ENCODE peak calls at places on chromosomes 6 and 20, in six cellular contexts. T is Panc1, V is stomach, U is GM12878, Q is upper lobe of left lung, O is K562. Y is an unnamed sample.

GRCh38 chr20:58700823-58701222 is 8.2 kb downstream of the NPEPL1 start:
- DNase-seq in Q (no peak), V (no peak), U (no peak), O (no peak), T (no peak), Y (no peak)

GRCh38 chr20:63612276-63612931 is 14.5 kb downstream of the GMEB2 start:
- DNase-seq in T (no peak), U (no peak), Q (no peak), O (no peak), V (no peak), Y (peak; percentile 98)

GRCh38 chr6:155228549-155229166 is 35.2 kb upstream of the CLDN20 start:
- DNase-seq in Q (no peak), V (no peak), T (no peak), O (no peak), U (no peak), Y (no peak)

GRCh38 chr6:12570461-12571030 is 146.0 kb upstream of the PHACTR1 start:
- DNase-seq in Q (no peak), O (no peak), T (no peak), V (no peak), U (no peak), Y (no peak)

GRCh38 chr6:128954308-128955043 is 71.5 kb downstream of the LAMA2 start:
- DNase-seq in U (no peak), O (no peak), T (no peak), Q (no peak), V (no peak), Y (no peak)

GRCh38 chr20:49431345-49431744 is 51.1 kb downstream of the KCNB1 start:
- DNase-seq in Q (no peak), V (no peak), T (no peak), U (no peak), O (no peak), Y (no peak)

GRCh38 chr20:35010405-35011192 is 54.9 kb downstream of the MYH7B start:
- DNase-seq in T (no peak), O (no peak), V (peak; percentile 18), U (no peak), Q (no peak), Y (no peak)

GRCh38 chr6:152124432-152125074 is 317.1 kb downstream of the ESR1 start:
- DNase-seq in V (no peak), T (peak; percentile 17), O (peak; percentile 43), U (no peak), Q (no peak), Y (no peak)

GRCh38 chr6:32439708-32440214 is at the start of gene HLA-DRA:
- DNase-seq in O (peak; percentile 70), U (peak; percentile 99), T (no peak), V (no peak), Q (no peak), Y (no peak)

GRCh38 chr20:18926972-18927371 is 113.4 kb downstream of the SCP2D1 start:
- DNase-seq in U (no peak), V (no peak), O (no peak), T (no peak), Q (no peak), Y (no peak)

GRCh38 chr6:100430962-100431361 is 33.8 kb downstream of the SIM1 start:
- DNase-seq in U (no peak), Q (no peak), V (no peak), T (no peak), O (no peak), Y (no peak)

GRCh38 chr6:6005467-6006427 is 978 bp downstream of the NRN1 start:
- DNase-seq in O (no peak), V (no peak), U (no peak), Q (no peak), T (no peak), Y (no peak)

GRCh38 chr6:148565931-148566663 is 180.7 kb upstream of the UST start:
- DNase-seq in O (no peak), Q (no peak), U (no peak), V (peak; percentile 44), T (no peak), Y (no peak)

GRCh38 chr6:36120979-36121706 is 9.2 kb upstream of the MAPK13 start:
- DNase-seq in O (peak; percentile 53), U (no peak), V (peak; percentile 67), T (no peak), Q (no peak), Y (peak; percentile 82)

GRCh38 chr6:85580878-85581267 is 12.8 kb downstream of the SNX14 start:
- DNase-seq in Q (no peak), T (no peak), V (peak; percentile 45), U (no peak), O (peak; percentile 42), Y (no peak)

GRCh38 chr20:47117325-47117724 is 222.7 kb downstream of the EYA2 start:
- DNase-seq in Q (no peak), T (no peak), V (no peak), U (no peak), O (no peak), Y (no peak)

GRCh38 chr6:43702522-43703440 is 15.2 kb upstream of the MRPS18A start:
- DNase-seq in U (no peak), Q (no peak), T (no peak), V (peak; percentile 93), O (peak; percentile 99), Y (no peak)

GRCh38 chr6:124040655-124041054 is 237.0 kb downstream of the NKAIN2 start:
- DNase-seq in T (no peak), O (no peak), V (no peak), U (no peak), Q (no peak), Y (no peak)

GRCh38 chr6:9178066-9178465 is 742.7 kb upstream of the SLC35B3 start:
- DNase-seq in O (no peak), V (no peak), Q (no peak), U (no peak), T (no peak), Y (no peak)

GRCh38 chr6:36998723-36999466 is 6.6 kb upstream of the FGD2 start:
- DNase-seq in Q (no peak), V (no peak), O (no peak), U (no peak), T (no peak), Y (no peak)

GRCh38 chr6:134317471-134318131 is at the start of gene SGK1:
- DNase-seq in V (no peak), T (no peak), U (no peak), O (no peak), Q (peak; percentile 66), Y (no peak)

GRCh38 chr20:24825591-24825990 is 123.5 kb upstream of the CST7 start:
- DNase-seq in O (no peak), V (peak; percentile 5), T (no peak), U (no peak), Q (no peak), Y (no peak)

GRCh38 chr6:39576556-39577303 is 148.5 kb downstream of the KIF6 start:
- DNase-seq in Q (no peak), V (no peak), T (no peak), O (no peak), U (no peak), Y (no peak)
- TF ChIP-seq POLR2AphosphoS5 in Q (no peak), V (no peak), T (no peak), O (no peak), U (no peak), Y (no peak)

GRCh38 chr6:97440590-97441176 is 157.7 kb upstream of the MMS22L start:
- DNase-seq in O (no peak), U (no peak), V (no peak), Q (no peak), T (peak; percentile 12), Y (no peak)
- TF ChIP-seq CTCF in O (peak; percentile 15), U (no peak), V (no peak), Q (no peak), T (peak; percentile 79), Y (no peak)

GRCh38 chr6:11427091-11427739 is 110.3 kb upstream of the TMEM170B start:
- DNase-seq in T (no peak), V (no peak), O (no peak), U (no peak), Q (peak; percentile 32), Y (no peak)
- TF ChIP-seq POLR2AphosphoS5 in T (no peak), V (no peak), O (no peak), U (no peak), Q (no peak), Y (no peak)

GRCh38 chr6:20128018-20128417 is 84.3 kb downstream of the MBOAT1 start:
- DNase-seq in U (no peak), T (no peak), O (no peak), V (no peak), Q (no peak), Y (no peak)
- TF ChIP-seq CTCF in U (no peak), T (no peak), O (no peak), V (no peak), Q (no peak), Y (no peak)

GRCh38 chr6:137246164-137246563 is 27.0 kb upstream of the IFNGR1 start:
- DNase-seq in V (no peak), U (no peak), O (no peak), T (no peak), Q (no peak), Y (no peak)

GRCh38 chr6:137248702-137249101 is 29.5 kb upstream of the IFNGR1 start:
- DNase-seq in Q (no peak), U (no peak), O (no peak), V (no peak), T (no peak), Y (peak; percentile 83)

GRCh38 chr6:137246801-137247202 is 27.6 kb upstream of the IFNGR1 start:
- DNase-seq in Q (no peak), T (no peak), U (no peak), V (no peak), O (no peak), Y (no peak)

DNA sequence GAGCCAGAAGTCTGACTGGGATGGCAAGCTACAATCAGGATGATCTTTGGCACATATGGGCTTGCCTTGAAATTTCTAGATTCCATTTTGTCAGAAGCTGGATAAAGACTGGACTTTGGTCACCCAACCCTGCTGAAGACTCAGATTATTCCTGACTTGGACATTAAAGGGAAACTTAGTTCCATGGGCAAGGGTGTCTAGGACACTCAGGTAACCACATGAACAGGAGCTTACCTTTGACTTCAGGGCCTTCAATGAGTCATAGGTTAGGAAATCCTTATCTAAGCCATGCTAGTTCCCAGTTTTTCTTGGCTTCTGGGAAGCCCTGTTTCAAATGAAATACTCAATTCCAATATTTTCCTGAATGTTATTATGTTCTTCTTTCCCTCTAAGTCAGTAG is 28.5 kb upstream of the IFNGR1 start:
- DNase-seq in U (no peak), T (no peak), O (no peak), Q (no peak), V (no peak), Y (no peak)
- TF ChIP-seq POLR2AphosphoS5 in U (no peak), T (no peak), O (no peak), Q (no peak), V (no peak), Y (no peak)

Y was measured in HL-60.